ENCODE peak calls at places on chromosomes 2 and 18, in seven cellular contexts. V, G, B, F, J, D and E are unnamed samples.

GRCh38 chr2:186664644-186665043 is 29.2 kb upstream of the FAM171B start:
- DNase-seq in V (no peak), G (no peak), B (no peak), F (no peak), J (no peak), D (no peak), E (no peak)

GRCh38 chr2:100957971-100958653 is 44.0 kb upstream of the RPL31 start:
- DNase-seq in V (no peak), G (no peak), B (peak; percentile 31), F (peak; percentile 37), J (no peak), D (no peak), E (no peak)

GRCh38 chr2:74002515-74003391 is 18.0 kb downstream of the TET3 start:
- DNase-seq in V (peak; percentile 92), G (peak; percentile 74), B (peak; percentile 90), F (peak; percentile 77), J (peak; percentile 89), D (peak; percentile 74), E (peak; percentile 83)

GRCh38 chr2:41475959-41476358 is 571.9 kb upstream of the PKDCC start:
- DNase-seq in V (no peak), G (no peak), B (no peak), F (no peak), J (no peak), D (no peak), E (no peak)

GRCh38 chr2:121104721-121105141 is 180.3 kb downstream of the TFCP2L1 start:
- DNase-seq in V (no peak), G (no peak), B (no peak), F (no peak), J (peak; percentile 57), D (no peak), E (no peak)

GRCh38 chr18:13471495-13471845 is 252.9 kb downstream of the LDLRAD4 start:
- DNase-seq in V (no peak), G (no peak), B (no peak), F (no peak), J (no peak), D (no peak), E (no peak)

GRCh38 chr2:15640291-15640711 is 48.6 kb downstream of the DDX1 start:
- DNase-seq in V (peak; percentile 10), G (no peak), B (peak; percentile 47), F (peak; percentile 38), J (no peak), D (no peak), E (peak; percentile 37)

GRCh38 chr2:95327861-95328260 is 30.7 kb downstream of the KCNIP3 start:
- DNase-seq in V (no peak), G (no peak), B (no peak), F (no peak), J (no peak), D (no peak), E (no peak)

GRCh38 chr2:186543561-186544131 is 46.2 kb upstream of the ITGAV start:
- DNase-seq in V (peak; percentile 17), G (no peak), B (no peak), F (no peak), J (no peak), D (no peak), E (no peak)

GRCh38 chr2:36544638-36545338 is 53.2 kb downstream of the FEZ2 start:
- DNase-seq in V (no peak), G (no peak), B (no peak), F (no peak), J (no peak), D (no peak), E (no peak)

GRCh38 chr2:10966056-10966455 is 54.3 kb downstream of the KCNF1 start:
- DNase-seq in V (no peak), G (no peak), B (no peak), F (no peak), J (no peak), D (no peak), E (no peak)

GRCh38 chr18:45951021-45951714 is 16.0 kb downstream of the EPG5 start:
- DNase-seq in V (no peak), G (no peak), B (no peak), F (no peak), J (no peak), D (no peak), E (no peak)

GRCh38 chr2:208101716-208102631 is 22.4 kb downstream of the CRYGD start:
- DNase-seq in V (peak; percentile 29), G (no peak), B (no peak), F (no peak), J (no peak), D (no peak), E (no peak)

GRCh38 chr2:213253162-213253561 is 31.1 kb upstream of the SPAG16 start:
- DNase-seq in V (no peak), G (no peak), B (no peak), F (no peak), J (no peak), D (no peak), E (no peak)

GRCh38 chr2:95159690-95160449 is at the start of gene ZNF514:
- DNase-seq in V (peak; percentile 71), G (peak; percentile 18), B (peak; percentile 86), F (peak; percentile 75), J (peak; percentile 88), D (peak; percentile 70), E (peak; percentile 84)

GRCh38 chr2:222057249-222058073 is 241.3 kb downstream of the PAX3 start:
- DNase-seq in V (peak; percentile 23), G (no peak), B (no peak), F (no peak), J (no peak), D (no peak), E (no peak)

GRCh38 chr2:124485659-124486058 is 460.6 kb downstream of the CNTNAP5 start:
- DNase-seq in V (no peak), G (no peak), B (no peak), F (no peak), J (no peak), D (no peak), E (no peak)

GRCh38 chr2:84866121-84866520 is 14.8 kb downstream of the TRABD2A start:
- DNase-seq in V (no peak), G (no peak), B (no peak), F (no peak), J (no peak), D (no peak), E (peak; percentile 28)

GRCh38 chr2:234165421-234165820 is 114.9 kb downstream of the SPP2 start:
- DNase-seq in V (no peak), G (no peak), B (no peak), F (no peak), J (no peak), D (no peak), E (no peak)

GRCh38 chr2:233855345-233855744 is 1.0 kb upstream of the HJURP start:
- DNase-seq in V (no peak), G (no peak), B (no peak), F (no peak), J (no peak), D (no peak), E (no peak)

GRCh38 chr2:17199741-17200140 is 318.5 kb downstream of the RAD51AP2 start:
- DNase-seq in V (no peak), G (no peak), B (no peak), F (no peak), J (no peak), D (no peak), E (no peak)

GRCh38 chr2:196459539-196459938 is 180.0 kb upstream of the CCDC150 start:
- DNase-seq in V (peak; percentile 10), G (no peak), B (no peak), F (no peak), J (no peak), D (no peak), E (no peak)

GRCh38 chr18:5456577-5457466 is 87.0 kb downstream of the EPB41L3 start:
- DNase-seq in V (peak; percentile 7), G (no peak), B (no peak), F (no peak), J (peak; percentile 21), D (no peak), E (no peak)

GRCh38 chr2:38515155-38516074 is 87.3 kb downstream of the HNRNPLL start:
- DNase-seq in V (no peak), G (no peak), B (peak; percentile 62), F (peak; percentile 94), J (peak; percentile 33), D (no peak), E (peak; percentile 84)

GRCh38 chr2:165876712-165877111 is 76.9 kb downstream of the TTC21B start:
- DNase-seq in V (no peak), G (no peak), B (no peak), F (no peak), J (no peak), D (no peak), E (no peak)

GRCh38 chr2:206267567-206267966 is 6.9 kb upstream of the ZDBF2 start:
- DNase-seq in V (no peak), G (no peak), B (no peak), F (no peak), J (no peak), D (no peak), E (no peak)

GRCh38 chr2:12006841-12007240 is 260.4 kb downstream of the LPIN1 start:
- DNase-seq in V (peak; percentile 37), G (no peak), B (no peak), F (no peak), J (peak; percentile 44), D (no peak), E (no peak)

GRCh38 chr2:150555957-150556356 is 68.5 kb upstream of the RND3 start:
- DNase-seq in V (no peak), G (no peak), B (no peak), F (no peak), J (no peak), D (no peak), E (no peak)

GRCh38 chr18:31610841-31611240 is 19.2 kb downstream of the TTR start:
- DNase-seq in V (peak; percentile 2), G (peak; percentile 24), B (no peak), F (no peak), J (peak; percentile 39), D (no peak), E (no peak)